ENCODE peak calls at places on chromosome 9, in nine cellular contexts. P, R, Z, X, T, Y, U, G and O are unnamed samples.

GRCh38 chr9:133347515-133347984 is 381 bp downstream of the MED22 start:
- DNase-seq in P (peak; percentile 71), G (no peak), X (no peak), R (peak; percentile 69), Z (peak; percentile 37), U (no peak), T (no peak), Y (no peak), O (peak; percentile 50)

GRCh38 chr9:32378496-32378895 is 5.9 kb upstream of the ACO1 start:
- DNase-seq in U (peak; percentile 59), Z (peak; percentile 55), Y (no peak), X (no peak), R (peak; percentile 77), P (peak; percentile 24), G (no peak), T (no peak), O (no peak)

GRCh38 chr9:8734760-8735159 is 935.2 kb upstream of the DMAC1 start:
- DNase-seq in X (no peak), P (no peak), Y (no peak), T (no peak), R (no peak), U (no peak), Z (no peak), G (no peak), O (no peak)

GRCh38 chr9:136975624-136976023 is 1.7 kb upstream of the PTGDS start:
- DNase-seq in G (no peak), P (no peak), X (no peak), Y (no peak), Z (no peak), R (no peak), T (no peak), U (no peak), O (no peak)

GRCh38 chr9:9949948-9950347 is 662.9 kb downstream of the PTPRD start:
- DNase-seq in P (no peak), X (no peak), Z (no peak), Y (no peak), G (no peak), U (no peak), R (no peak), T (no peak), O (no peak)

GRCh38 chr9:133711428-133712220 is 26.5 kb downstream of the SARDH start:
- DNase-seq in R (no peak), Y (no peak), P (no peak), T (peak; percentile 73), X (no peak), Z (no peak), G (no peak), U (no peak), O (no peak)

GRCh38 chr9:92723299-92723625 is 41.4 kb downstream of the BICD2 start:
- DNase-seq in Y (no peak), Z (peak; percentile 98), G (no peak), T (no peak), X (no peak), P (no peak), U (no peak), R (no peak), O (no peak)

GRCh38 chr9:2506310-2506709 is 115.3 kb upstream of the VLDLR start:
- DNase-seq in T (no peak), G (no peak), Z (no peak), Y (no peak), X (no peak), P (no peak), R (no peak), U (no peak), O (no peak)

GRCh38 chr9:79796411-79796810 is 224.6 kb downstream of the TLE4 start:
- DNase-seq in Z (peak; percentile 15), U (no peak), G (no peak), R (no peak), P (no peak), T (no peak), Y (no peak), X (no peak), O (no peak)

GRCh38 chr9:110942522-110942921 is 95.7 kb downstream of the LPAR1 start:
- DNase-seq in R (no peak), G (no peak), P (no peak), Y (no peak), U (no peak), T (no peak), X (no peak), Z (no peak), O (no peak)

GRCh38 chr9:128275198-128276007 is at the start of gene GOLGA2:
- DNase-seq in Z (no peak), Y (no peak), R (peak; percentile 70), T (peak; percentile 86), G (no peak), P (peak; percentile 84), X (no peak), U (no peak), O (peak; percentile 47)

GRCh38 chr9:126676685-126677143 is 63.0 kb downstream of the LMX1B start:
- DNase-seq in P (no peak), G (no peak), Y (no peak), X (no peak), R (no peak), Z (peak; percentile 46), U (no peak), T (no peak), O (no peak)

GRCh38 chr9:125472926-125473701 is 211.5 kb downstream of the GAPVD1 start:
- DNase-seq in P (no peak), G (no peak), Z (no peak), T (no peak), R (peak; percentile 66), Y (no peak), U (peak; percentile 36), X (no peak), O (no peak)

GRCh38 chr9:13427587-13427986 is 148.1 kb upstream of the MPDZ start:
- DNase-seq in P (peak; percentile 4), T (no peak), Y (no peak), Z (peak; percentile 29), G (no peak), U (peak; percentile 15), R (peak; percentile 70), X (no peak), O (no peak)

GRCh38 chr9:136530472-136531089 is 15.3 kb downstream of the NOTCH1 start:
- DNase-seq in G (no peak), P (no peak), X (no peak), Y (no peak), U (no peak), R (no peak), Z (no peak), T (no peak), O (no peak)

GRCh38 chr9:115292584-115293271 is 174.8 kb upstream of the TNC start:
- DNase-seq in T (no peak), Y (no peak), R (no peak), U (no peak), X (no peak), G (no peak), P (no peak), Z (no peak), O (no peak)

GRCh38 chr9:137429974-137430722 is 7.0 kb downstream of the NOXA1 start:
- DNase-seq in P (peak; percentile 79), Y (no peak), G (no peak), Z (no peak), X (no peak), T (peak; percentile 71), U (no peak), R (no peak), O (peak; percentile 82)

GRCh38 chr9:129332581-129332980 is 154.5 kb upstream of the IER5L start:
- DNase-seq in U (no peak), X (no peak), P (no peak), Z (no peak), R (no peak), Y (no peak), T (no peak), G (no peak), O (no peak)

GRCh38 chr9:16830806-16831205 is 39.7 kb downstream of the BNC2 start:
- DNase-seq in G (no peak), P (no peak), Y (no peak), T (no peak), Z (no peak), U (no peak), R (no peak), X (no peak), O (no peak)

GRCh38 chr9:114924327-114924726 is 6.1 kb downstream of the TNFSF8 start:
- DNase-seq in Y (no peak), U (no peak), T (no peak), X (no peak), G (no peak), Z (no peak), R (no peak), P (no peak), O (no peak)

GRCh38 chr9:26530841-26531240 is 361.8 kb downstream of the CAAP1 start:
- DNase-seq in X (no peak), R (no peak), U (no peak), T (no peak), Y (no peak), P (no peak), G (no peak), Z (no peak), O (no peak)

GRCh38 chr9:110214956-110215355 is 7.0 kb upstream of the C9orf152 start:
- DNase-seq in T (no peak), U (no peak), G (no peak), Z (no peak), Y (no peak), P (no peak), R (no peak), X (no peak), O (no peak)

GRCh38 chr9:98983295-98984268 is 39.9 kb downstream of the COL15A1 start:
- DNase-seq in P (no peak), Z (peak; percentile 61), X (no peak), T (peak; percentile 64), Y (no peak), U (no peak), R (no peak), G (no peak), O (no peak)

GRCh38 chr9:128550226-128550625 is 2.2 kb upstream of the SPTAN1 start:
- DNase-seq in P (no peak), G (no peak), U (no peak), Z (no peak), Y (no peak), R (no peak), X (no peak), T (no peak), O (no peak)

GRCh38 chr9:37949576-37949975 is 45.6 kb upstream of the SLC25A51 start:
- DNase-seq in P (no peak), R (no peak), U (no peak), Y (no peak), Z (peak; percentile 72), X (no peak), T (no peak), G (no peak), O (no peak)

GRCh38 chr9:104826109-104826775 is 62.3 kb downstream of the NIPSNAP3B start:
- DNase-seq in T (no peak), X (no peak), G (no peak), P (no peak), Y (no peak), U (no peak), Z (no peak), R (no peak), O (no peak)

GRCh38 chr9:108621991-108622390 is 233.8 kb downstream of the ACTL7B start:
- DNase-seq in P (no peak), R (no peak), X (no peak), U (no peak), T (no peak), G (no peak), Y (no peak), Z (no peak), O (no peak)

GRCh38 chr9:18331808-18332209 is 142.1 kb upstream of the ADAMTSL1 start:
- DNase-seq in G (no peak), P (no peak), Y (no peak), X (no peak), R (no peak), Z (no peak), T (no peak), U (peak; percentile 48), O (no peak)

GRCh38 chr9:136570916-136571315 is 25.1 kb upstream of the NOTCH1 start:
- DNase-seq in U (no peak), Z (no peak), P (no peak), X (no peak), T (no peak), G (no peak), Y (no peak), R (no peak), O (no peak)

GRCh38 chr9:38360880-38361836 is 31.3 kb upstream of the ALDH1B1 start:
- DNase-seq in Z (no peak), P (no peak), T (peak; percentile 47), U (no peak), X (no peak), Y (no peak), G (no peak), R (no peak), O (no peak)

GRCh38 chr9:92564479-92564878 is 28.7 kb upstream of the ECM2 start:
- DNase-seq in G (no peak), U (no peak), Y (no peak), X (no peak), P (no peak), Z (no peak), R (no peak), T (no peak), O (no peak)